ENCODE peak calls at places on chromosomes 6 and 20, in four cellular contexts. One of them, this sample, is unnamed.
A peak's percentile ranks its signal among the peaks of the same experiment; 100 is the strongest.

GRCh38 chr6:91288741-91289140 is 701.9 kb upstream of the MAP3K7 start:
- DNase-seq in IMR-90: no peak
- DNase-seq in H9: no peak
- DNase-seq in H1: no peak
- DNase-seq in this sample: no peak

GRCh38 chr6:144647406-144647964 is 362.4 kb downstream of the UTRN start:
- DNase-seq in H1: no peak
- DNase-seq in IMR-90: no peak
- DNase-seq in H9: no peak
- DNase-seq in this sample: peak; percentile 18

GRCh38 chr20:36777576-36777975 is 4.0 kb upstream of the DSN1 start:
- DNase-seq in H9: no peak
- DNase-seq in H1: no peak
- DNase-seq in IMR-90: no peak
- DNase-seq in this sample: no peak

GRCh38 chr20:62716198-62716940 is 7.7 kb downstream of the NTSR1 start:
- DNase-seq in H1: no peak
- DNase-seq in IMR-90: peak; percentile 32
- DNase-seq in H9: no peak
- DNase-seq in this sample: no peak

GRCh38 chr6:147817042-147817689 is 308.7 kb downstream of the SAMD5 start:
- DNase-seq in H9: no peak
- DNase-seq in IMR-90: no peak
- DNase-seq in H1: no peak
- DNase-seq in this sample: no peak

GRCh38 chr6:31659649-31660223 is 842 bp downstream of the C6orf47 start:
- DNase-seq in IMR-90: peak; percentile 23
- DNase-seq in H9: no peak
- DNase-seq in H1: no peak
- DNase-seq in this sample: no peak

GRCh38 chr6:39430968-39431523 is 108.5 kb upstream of the KCNK16 start:
- DNase-seq in H1: peak; percentile 65
- DNase-seq in IMR-90: no peak
- DNase-seq in H9: peak; percentile 62
- DNase-seq in this sample: peak; percentile 24

GRCh38 chr6:112179631-112180030 is 74.7 kb downstream of the LAMA4 start:
- DNase-seq in H1: no peak
- DNase-seq in IMR-90: peak; percentile 40
- DNase-seq in H9: no peak
- DNase-seq in this sample: no peak

GRCh38 chr6:33316603-33317417 is 734 bp downstream of the ZBTB22 start:
- DNase-seq in IMR-90: no peak
- DNase-seq in H9: peak; percentile 44
- DNase-seq in H1: peak; percentile 56
- DNase-seq in this sample: no peak

GRCh38 chr20:47456952-47457724 is 44.5 kb upstream of the NCOA3 start:
- DNase-seq in IMR-90: peak; percentile 72
- DNase-seq in H1: no peak
- DNase-seq in H9: no peak
- DNase-seq in this sample: no peak

GRCh38 chr20:35871311-35871771 is 83.0 kb downstream of the SCAND1 start:
- DNase-seq in H1: no peak
- DNase-seq in IMR-90: peak; percentile 51
- DNase-seq in H9: no peak
- DNase-seq in this sample: no peak

GRCh38 chr6:21348462-21349195 is 244.9 kb upstream of the SOX4 start:
- DNase-seq in H1: peak; percentile 51
- DNase-seq in H9: peak; percentile 72
- DNase-seq in IMR-90: peak; percentile 61
- DNase-seq in this sample: peak; percentile 83
- H3K56ac ChIP-seq in H1: no peak overlapping the region
- H3K56ac ChIP-seq in H9: no peak overlapping the region
- H3K56ac ChIP-seq in IMR-90: no peak overlapping the region
- H3K56ac ChIP-seq in this sample: peak overlapping the region; percentile 66

GRCh38 chr6:36983538-36983937 is 2.5 kb downstream of the MTCH1 start:
- DNase-seq in H1: no peak
- DNase-seq in H9: no peak
- DNase-seq in IMR-90: no peak
- DNase-seq in this sample: no peak

GRCh38 chr6:36979343-36979742 is 6.7 kb downstream of the MTCH1 start:
- DNase-seq in H1: no peak
- DNase-seq in H9: no peak
- DNase-seq in IMR-90: peak; percentile 41
- DNase-seq in this sample: no peak

GRCh38 chr6:36978687-36979086 is 7.3 kb downstream of the MTCH1 start:
- DNase-seq in IMR-90: no peak
- DNase-seq in H1: no peak
- DNase-seq in H9: no peak
- DNase-seq in this sample: no peak

GRCh38 chr6:36980129-36980528 is 5.9 kb downstream of the MTCH1 start:
- DNase-seq in H1: no peak
- DNase-seq in IMR-90: no peak
- DNase-seq in H9: no peak
- DNase-seq in this sample: no peak

DNA sequence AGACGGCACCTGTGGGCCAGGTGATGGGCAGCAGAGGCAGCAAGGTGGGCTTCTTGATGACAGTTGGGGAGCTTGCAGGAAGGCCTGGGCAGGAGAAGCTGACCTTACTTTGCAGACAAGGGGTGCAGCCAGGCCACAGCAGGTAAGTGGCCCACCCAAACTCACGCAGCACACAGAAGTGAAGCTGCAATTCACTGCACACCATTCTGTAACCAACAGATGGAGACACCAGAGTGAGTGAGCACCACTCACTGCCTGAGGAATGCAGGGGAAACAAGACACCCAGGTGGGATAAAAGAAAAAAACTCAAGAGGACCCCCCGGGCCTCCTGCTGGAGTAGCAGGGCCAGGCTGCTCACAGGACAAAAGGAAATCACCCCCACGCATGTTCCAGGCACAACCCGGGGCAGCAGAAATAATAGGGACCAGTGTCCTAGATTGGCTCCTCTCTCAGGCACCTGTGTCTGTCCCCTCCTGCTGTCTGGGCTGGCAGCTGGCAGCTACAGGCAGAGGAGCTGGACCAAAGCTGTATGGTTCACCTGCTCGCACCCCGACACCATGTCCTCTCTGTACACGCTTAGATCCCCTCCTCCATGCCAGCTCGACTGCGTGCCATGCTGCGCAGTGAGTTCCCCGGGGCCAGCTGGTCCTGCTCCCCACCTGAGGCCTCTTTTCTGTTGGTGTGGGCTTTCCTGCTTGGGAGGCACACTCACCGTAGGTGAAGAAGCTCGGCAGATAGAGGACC is 4.9 kb downstream of the MTCH1 start:
- DNase-seq in H9: no peak
- DNase-seq in H1: no peak
- DNase-seq in IMR-90: no peak
- DNase-seq in this sample: peak; percentile 56
- H3K9ac ChIP-seq in H9: no peak overlapping the region
- H3K9ac ChIP-seq in H1: peak overlapping the region; percentile 24
- H3K9ac ChIP-seq in IMR-90: no peak overlapping the region
- H3K9ac ChIP-seq in this sample: no peak overlapping the region

GRCh38 chr6:77568570-77568969 is 84.3 kb upstream of the MEI4 start:
- DNase-seq in H9: no peak
- DNase-seq in H1: no peak
- DNase-seq in IMR-90: no peak
- DNase-seq in this sample: no peak

GRCh38 chr6:77561768-77562314 is 91.0 kb upstream of the MEI4 start:
- DNase-seq in IMR-90: no peak
- DNase-seq in H1: no peak
- DNase-seq in H9: no peak
- DNase-seq in this sample: no peak

GRCh38 chr6:77566235-77566634 is 86.6 kb upstream of the MEI4 start:
- DNase-seq in H1: no peak
- DNase-seq in IMR-90: no peak
- DNase-seq in H9: no peak
- DNase-seq in this sample: no peak

DNA sequence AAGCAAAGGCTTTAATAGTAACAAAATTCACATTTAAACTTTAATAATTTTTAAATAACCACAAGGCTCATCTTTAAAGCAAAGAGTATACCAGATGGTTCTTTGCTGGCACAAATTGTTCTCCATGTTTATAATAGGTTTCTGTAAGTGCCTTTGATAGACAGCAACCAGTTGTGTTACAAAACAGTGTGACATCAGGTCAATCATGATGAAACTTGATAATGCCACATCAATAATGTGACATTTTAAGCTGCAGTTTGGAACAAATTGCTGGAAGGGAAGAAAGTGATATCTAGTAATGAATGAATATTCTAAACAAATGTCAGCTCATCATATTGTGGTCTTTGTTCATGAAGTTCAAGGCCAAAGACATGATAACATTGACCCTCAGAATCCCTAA is 87.5 kb upstream of the MEI4 start:
- DNase-seq in H1: no peak
- DNase-seq in IMR-90: no peak
- DNase-seq in H9: no peak
- DNase-seq in this sample: no peak
- H3K56ac ChIP-seq in H1: no peak overlapping the region
- H3K56ac ChIP-seq in IMR-90: no peak overlapping the region
- H3K56ac ChIP-seq in H9: no peak overlapping the region
- H3K56ac ChIP-seq in this sample: no peak overlapping the region

GRCh38 chr20:3784863-3785239 is 1.7 kb downstream of the CENPB start:
- DNase-seq in IMR-90: no peak
- DNase-seq in H1: no peak
- DNase-seq in H9: no peak
- DNase-seq in this sample: no peak
- H3K9ac ChIP-seq in IMR-90: peak overlapping the region; percentile 24
- H3K9ac ChIP-seq in H1: no peak overlapping the region
- H3K9ac ChIP-seq in H9: no peak overlapping the region
- H3K9ac ChIP-seq in this sample: peak overlapping the region; percentile 90

GRCh38 chr6:169371344-169372144 is 117.9 kb upstream of the THBS2 start:
- DNase-seq in H1: no peak
- DNase-seq in H9: peak; percentile 69
- DNase-seq in IMR-90: peak; percentile 16
- DNase-seq in this sample: peak; percentile 85
- H3K56ac ChIP-seq in H1: peak overlapping the region; percentile 100
- H3K56ac ChIP-seq in H9: no peak overlapping the region
- H3K56ac ChIP-seq in IMR-90: no peak overlapping the region
- H3K56ac ChIP-seq in this sample: no peak overlapping the region

DNA sequence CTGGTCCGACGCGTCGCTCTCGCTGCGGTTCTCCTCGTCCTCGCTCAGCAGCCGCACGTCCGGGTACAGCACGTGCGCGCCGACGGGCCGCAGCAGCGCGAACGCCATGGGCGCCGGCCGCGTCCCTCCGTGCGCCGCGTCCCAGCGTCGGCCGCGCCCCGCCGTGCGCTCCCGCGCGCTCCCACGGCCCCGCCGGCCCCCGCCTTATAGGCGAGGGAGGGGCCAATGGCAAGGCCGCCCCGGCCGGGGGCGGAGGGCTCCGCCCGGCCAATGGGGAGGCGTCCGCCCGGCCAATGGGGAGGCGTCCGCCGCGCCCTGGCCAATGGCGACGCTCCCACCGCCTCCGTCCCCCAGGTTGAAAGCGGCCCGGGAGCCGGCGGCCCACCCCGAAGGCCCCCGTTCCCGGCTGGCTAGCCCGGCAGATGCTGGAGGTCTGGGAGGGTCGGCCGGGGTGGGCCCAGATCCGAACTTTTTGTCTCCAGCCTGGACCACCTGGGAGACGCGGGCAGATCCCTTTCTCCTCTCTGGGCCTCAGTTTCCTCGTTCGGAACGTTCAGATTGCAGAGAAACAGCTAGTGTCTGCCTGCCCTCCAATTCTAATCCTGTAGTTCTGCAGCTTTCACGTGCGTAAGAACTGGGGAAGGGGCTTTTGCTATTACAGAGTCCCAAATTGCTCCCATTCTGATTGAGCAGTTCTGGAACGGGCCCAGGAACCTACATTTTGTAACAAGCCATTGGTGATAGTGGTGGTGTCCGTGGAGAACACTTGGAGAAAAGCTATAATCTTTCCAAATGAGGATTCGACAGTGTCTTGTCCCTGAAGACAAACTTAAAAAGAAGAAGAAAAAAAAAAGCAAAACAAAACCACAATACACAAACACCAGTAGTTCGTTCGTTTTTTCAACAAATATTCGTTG is at the start of gene TCF15:
- DNase-seq in H1: peak; percentile 81
- DNase-seq in IMR-90: no peak
- DNase-seq in H9: peak; percentile 72
- DNase-seq in this sample: peak; percentile 78
- H3K9ac ChIP-seq in H1: no peak within 1 kb of the TSS
- H3K9ac ChIP-seq in IMR-90: no peak within 1 kb of the TSS
- H3K9ac ChIP-seq in H9: no peak within 1 kb of the TSS
- H3K9ac ChIP-seq in this sample: peak within 1 kb of the TSS; percentile 68

GRCh38 chr6:141667580-141668309 is 465.0 kb upstream of the GJE1 start:
- DNase-seq in H1: no peak
- DNase-seq in IMR-90: peak; percentile 61
- DNase-seq in H9: no peak
- DNase-seq in this sample: peak; percentile 19

GRCh38 chr6:141664744-141665143 is 468.0 kb upstream of the GJE1 start:
- DNase-seq in IMR-90: no peak
- DNase-seq in H9: no peak
- DNase-seq in H1: no peak
- DNase-seq in this sample: no peak

GRCh38 chr6:141666187-141666586 is 466.5 kb upstream of the GJE1 start:
- DNase-seq in H1: no peak
- DNase-seq in IMR-90: no peak
- DNase-seq in H9: no peak
- DNase-seq in this sample: no peak

DNA sequence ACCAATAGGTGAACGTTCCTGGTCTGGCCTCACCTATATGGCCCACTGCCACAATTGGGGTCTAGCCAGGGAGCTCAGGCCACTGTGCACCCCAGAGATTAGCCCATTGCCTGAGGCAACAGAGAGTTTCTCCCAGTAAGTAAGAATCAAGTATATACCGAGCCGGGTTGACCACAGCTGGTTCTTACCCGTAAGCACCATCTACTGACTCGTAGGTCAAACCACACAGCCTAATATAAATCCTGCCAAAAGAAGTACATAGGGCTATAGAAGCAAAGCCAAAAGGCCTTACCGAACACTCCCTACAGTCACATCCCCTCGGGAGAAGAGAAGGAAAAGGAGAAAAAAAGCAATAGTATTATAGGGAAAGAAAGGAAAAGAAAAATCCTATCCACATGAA is 463.6 kb upstream of the GJE1 start:
- DNase-seq in H9: no peak
- DNase-seq in H1: no peak
- DNase-seq in IMR-90: peak; percentile 11
- DNase-seq in this sample: no peak
- H3K56ac ChIP-seq in H9: no peak overlapping the region
- H3K56ac ChIP-seq in H1: no peak overlapping the region
- H3K56ac ChIP-seq in IMR-90: no peak overlapping the region
- H3K56ac ChIP-seq in this sample: no peak overlapping the region

This sample was measured in mesendoderm.